ENCODE peak calls at places on chromosomes 16 and 17, in six cellular contexts. Y is HCT116, C is GM12878, V is HepG2, E is H1, X is K562. W is an unnamed sample.

GRCh38 chr17:4908301-4908700 is 5.4 kb upstream of the CHRNE start:
- DNase-seq in C (no peak), V (peak), Y (no peak), E (no peak), X (no peak), W (no peak)

GRCh38 chr17:4872786-4873185 is 26.6 kb upstream of the C17orf107 start:
- DNase-seq in X (no peak), E (no peak), Y (no peak), C (no peak), V (no peak), W (no peak)

GRCh38 chr17:14300628-14301278 is at the start of gene HS3ST3B1:
- DNase-seq in C (no peak), V (peak), E (peak), X (peak), Y (peak), W (peak)

GRCh38 chr17:82600731-82601446 is 47.4 kb downstream of the WDR45B start:
- DNase-seq in V (no peak), C (no peak), E (no peak), X (no peak), Y (no peak), W (no peak)

GRCh38 chr17:27379863-27380533 is 76.2 kb upstream of the KSR1 start:
- DNase-seq in C (no peak), X (peak), E (no peak), Y (no peak), V (no peak), W (no peak)

GRCh38 chr17:74374786-74375185 is 7.5 kb downstream of the GPR142 start:
- DNase-seq in X (no peak), Y (no peak), C (no peak), V (no peak), E (no peak), W (no peak)

GRCh38 chr17:81553616-81554181 is 1.5 kb upstream of the FAAP100 start:
- DNase-seq in Y (peak), V (no peak), C (peak), E (no peak), X (peak), W (no peak)

GRCh38 chr17:62840871-62841270 is 32.8 kb upstream of the MARCHF10 start:
- DNase-seq in X (no peak), E (no peak), Y (no peak), C (no peak), V (no peak), W (no peak)

GRCh38 chr17:57783338-57783742 is 38.2 kb upstream of the CCDC182 start:
- DNase-seq in X (peak), C (no peak), Y (peak), V (peak), E (peak), W (peak)

GRCh38 chr17:50831430-50832064 is 3.8 kb upstream of the WFIKKN2 start:
- DNase-seq in X (peak), Y (no peak), V (no peak), C (no peak), E (no peak), W (no peak)

GRCh38 chr17:80981062-80981902 is 10.4 kb upstream of the CHMP6 start:
- DNase-seq in Y (no peak), V (no peak), C (no peak), E (no peak), X (no peak), W (no peak)

GRCh38 chr17:66570353-66571195 is 264.3 kb upstream of the CACNG5 start:
- DNase-seq in E (no peak), C (no peak), V (no peak), Y (no peak), X (no peak), W (no peak)

GRCh38 chr16:27770271-27771196 is 220.6 kb downstream of the KATNIP start:
- DNase-seq in Y (no peak), X (no peak), C (no peak), V (no peak), E (no peak), W (no peak)

GRCh38 chr17:81365601-81366585 is 29.4 kb upstream of the BAHCC1 start:
- DNase-seq in X (peak), Y (peak), C (peak), E (no peak), V (peak), W (no peak)

GRCh38 chr17:19311421-19312215 is 50.9 kb downstream of the B9D1 start:
- DNase-seq in Y (no peak), X (no peak), E (no peak), V (no peak), C (no peak), W (no peak)

GRCh38 chr16:86089986-86090385 is 191.0 kb downstream of the IRF8 start:
- DNase-seq in E (no peak), Y (no peak), C (peak), X (no peak), V (no peak), W (no peak)

GRCh38 chr17:2703181-2703580 is 8.4 kb downstream of the CLUH start:
- DNase-seq in C (no peak), V (no peak), X (no peak), E (no peak), Y (no peak), W (no peak)

GRCh38 chr17:4573682-4574081 is 10.6 kb upstream of the SMTNL2 start:
- DNase-seq in Y (no peak), X (no peak), E (no peak), V (no peak), C (no peak), W (no peak)

GRCh38 chr17:68790931-68791330 is 164.3 kb downstream of the ABCA8 start:
- DNase-seq in Y (no peak), X (no peak), C (no peak), E (no peak), V (no peak), W (no peak)

GRCh38 chr17:48484850-48485249 is 46.0 kb downstream of the HOXB1 start:
- DNase-seq in C (no peak), V (no peak), E (no peak), X (peak), Y (peak), W (no peak)

GRCh38 chr17:352421-353212 is at the start of gene RPH3AL:
- DNase-seq in V (peak), C (no peak), Y (peak), X (no peak), E (no peak), W (peak)

GRCh38 chr17:7912927-7913524 is 3.1 kb downstream of the RNF227 start:
- DNase-seq in V (peak), C (peak), X (peak), Y (peak), E (no peak), W (no peak)

GRCh38 chr17:10616502-10617119 is 40.5 kb downstream of the MYH3 start:
- DNase-seq in E (peak), Y (peak), C (no peak), X (peak), V (peak), W (peak)

GRCh38 chr17:78922876-78923498 is 2.2 kb downstream of the TIMP2 start:
- DNase-seq in X (no peak), Y (no peak), V (no peak), E (no peak), C (no peak), W (no peak)

GRCh38 chr16:87678618-87679017 is 76.3 kb downstream of the JPH3 start:
- DNase-seq in V (peak), X (no peak), E (no peak), Y (no peak), C (no peak), W (peak)

GRCh38 chr17:27570578-27570914 is 60.4 kb upstream of the LGALS9 start:
- DNase-seq in C (no peak), V (no peak), E (no peak), X (no peak), Y (no peak), W (no peak)

GRCh38 chr17:3663102-3664011 is 5.0 kb downstream of the TAX1BP3 start:
- DNase-seq in Y (no peak), E (no peak), V (no peak), C (no peak), X (no peak), W (no peak)

GRCh38 chr17:9158545-9159452 is 137.5 kb downstream of the NTN1 start:
- DNase-seq in Y (no peak), E (no peak), V (no peak), X (no peak), C (no peak), W (no peak)

GRCh38 chr16:86405319-86405718 is 105.0 kb upstream of the FOXF1 start:
- DNase-seq in X (no peak), C (no peak), Y (no peak), E (no peak), V (no peak), W (no peak)

GRCh38 chr17:58487589-58488427 is at the start of gene HSF5:
- DNase-seq in Y (no peak), C (no peak), X (no peak), E (no peak), V (no peak), W (no peak)

GRCh38 chr17:44501866-44502265 is 1.3 kb downstream of the GPATCH8 start:
- DNase-seq in X (peak), V (no peak), Y (no peak), E (no peak), C (no peak), W (no peak)

GRCh38 chr17:40515491-40516041 is 14.1 kb upstream of the TNS4 start:
- DNase-seq in C (no peak), Y (no peak), V (no peak), E (no peak), X (no peak), W (no peak)

DNA sequence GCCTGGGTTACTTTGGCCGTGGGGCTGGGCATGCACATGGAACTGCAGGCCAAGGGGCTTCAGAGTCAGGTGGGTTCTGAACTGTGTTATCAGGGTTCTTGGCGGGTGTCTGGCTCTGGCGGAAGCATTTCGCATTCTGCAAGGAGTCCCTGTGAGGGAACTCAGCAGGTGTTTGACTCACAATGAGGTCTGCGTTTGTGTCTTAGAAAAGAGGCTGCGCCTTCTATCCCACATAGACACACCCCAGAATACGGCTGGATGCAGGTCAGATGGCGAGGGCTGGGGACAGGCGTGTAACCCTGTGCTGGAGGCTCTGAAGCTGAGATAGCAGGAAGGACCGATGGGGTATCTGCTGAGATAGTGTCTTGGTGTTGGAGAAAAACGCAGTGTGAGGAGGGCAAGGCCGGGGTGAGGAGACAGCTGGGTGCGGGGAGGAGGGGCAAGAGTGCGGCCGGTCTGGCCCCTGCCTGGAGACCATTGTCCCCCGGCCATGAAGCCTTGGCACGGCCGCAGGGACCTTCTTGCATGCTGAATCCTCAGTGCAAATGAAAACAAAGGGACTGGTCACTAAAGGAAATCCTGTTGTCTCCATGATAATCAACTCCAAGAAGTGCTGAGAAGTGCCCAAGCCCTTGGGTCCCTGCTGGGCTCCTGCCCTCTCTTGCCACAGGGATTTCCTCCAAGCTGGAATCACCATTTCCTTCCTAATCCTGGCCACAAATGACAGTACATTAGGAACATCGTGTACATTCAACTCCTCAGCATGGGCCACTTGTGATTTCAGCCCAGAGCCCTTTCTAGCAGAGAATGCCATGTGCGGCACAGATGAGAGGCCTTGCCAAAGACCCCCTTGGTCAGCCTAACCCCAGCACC is 22.8 kb upstream of the MTSS2 start:
- DNase-seq in Y (no peak), E (no peak), X (no peak), C (no peak), V (no peak), W (no peak)
- TF ChIP-seq ZNF274 in Y (no peak), E (no peak), X (no peak), C (no peak), V (no peak), W (no peak)

DNA sequence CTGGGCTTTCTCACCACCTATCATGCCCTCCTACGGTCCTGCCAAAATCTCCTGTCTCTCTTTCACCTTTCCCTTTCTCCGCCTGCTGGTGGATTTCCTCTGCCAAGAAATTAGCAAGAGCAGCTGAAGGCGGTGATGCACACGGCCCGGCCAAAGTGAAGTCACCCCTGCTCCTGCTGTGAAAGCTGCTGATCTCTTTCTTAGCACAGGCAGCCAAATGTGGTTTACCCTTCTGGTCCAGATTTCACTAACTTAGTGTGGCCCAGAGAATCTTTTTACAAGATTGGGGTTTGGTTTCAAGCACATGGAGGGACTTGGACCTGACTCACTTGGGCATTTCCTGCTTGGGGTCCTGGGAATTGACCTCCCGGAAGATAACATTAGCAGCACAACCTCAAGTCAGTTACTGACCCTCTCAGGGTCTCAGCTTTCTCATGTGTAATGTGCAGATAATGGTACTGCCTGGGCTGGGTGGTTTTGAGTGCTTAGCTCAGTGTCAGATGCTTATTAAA is 155.7 kb downstream of the SOCS1 start:
- DNase-seq in V (no peak), X (peak), C (peak), Y (peak), E (peak), W (peak)
- TF ChIP-seq ZNF274 in V (no peak), X (no peak), C (no peak), Y (no peak), E (no peak), W (no peak)

GRCh38 chr16:67166883-67167168 is 2.3 kb downstream of the HSF4 start:
- DNase-seq in X (no peak), C (no peak), Y (no peak), E (no peak), V (no peak), W (no peak)

GRCh38 chr16:67169011-67169451 is 1.3 kb upstream of the NOL3 start:
- DNase-seq in Y (no peak), X (no peak), C (no peak), V (no peak), E (no peak), W (no peak)

GRCh38 chr16:67166035-67166882 is 1.7 kb downstream of the HSF4 start:
- DNase-seq in C (no peak), E (no peak), Y (no peak), X (no peak), V (no peak), W (no peak)

GRCh38 chr16:67169642-67170167 is 633 bp upstream of the NOL3 start:
- DNase-seq in X (peak), E (no peak), Y (no peak), C (no peak), V (peak), W (no peak)

GRCh38 chr16:67167588-67167987 is 2.8 kb upstream of the NOL3 start:
- DNase-seq in C (no peak), Y (no peak), E (no peak), V (no peak), X (no peak), W (no peak)
- TF ChIP-seq ZNF274 in C (no peak), Y (no peak), E (no peak), V (no peak), X (no peak), W (no peak)

DNA sequence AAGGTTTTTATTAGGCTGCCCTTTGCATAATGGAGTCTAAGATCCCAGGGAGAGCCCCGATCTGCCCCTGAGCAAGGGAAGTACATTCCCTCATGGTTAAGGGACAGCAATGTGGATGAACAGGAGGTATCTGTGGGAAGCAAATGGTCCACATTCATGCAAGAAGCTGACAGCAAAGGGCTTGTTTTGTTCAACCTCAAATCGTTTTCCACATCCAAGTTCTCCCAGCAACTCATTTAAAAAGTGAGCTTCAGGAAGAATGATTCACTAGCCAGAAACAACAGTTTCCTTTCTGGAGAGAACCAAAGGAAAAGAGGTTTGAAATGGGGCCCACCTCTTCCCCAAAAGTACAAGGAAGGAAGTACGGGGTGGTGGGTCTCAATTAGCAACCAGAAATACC is 9.4 kb downstream of the HSPB9 start:
- DNase-seq in X (no peak), C (no peak), Y (no peak), E (no peak), V (no peak), W (no peak)
- TF ChIP-seq ZNF274 in X (no peak), C (no peak), Y (no peak), E (no peak), V (no peak), W (no peak)